ENCODE peak calls at places on chromosomes 12 and 14, in seven cellular contexts. T is cardiac muscle cell, X is body of pancreas, E is pancreas, Q is fibroblast of pulmonary artery, D is GM12865, H is astrocyte of the spinal cord. P is an unnamed sample.

GRCh38 chr14:104091061-104091926 is 5.8 kb downstream of the ASPG start:
- DNase-seq in T (no peak), X (no peak), E (no peak), Q (no peak), D (no peak), H (no peak), P (no peak)

GRCh38 chr14:74671789-74672188 is 41.1 kb downstream of the AREL1 start:
- DNase-seq in T (no peak), X (no peak), E (no peak), Q (peak; percentile 81), D (no peak), H (peak; percentile 82), P (peak; percentile 82)

GRCh38 chr14:32350020-32350419 is 20.9 kb downstream of the AKAP6 start:
- DNase-seq in T (no peak), X (no peak), E (no peak), Q (no peak), D (peak; percentile 49), H (no peak), P (no peak)

GRCh38 chr14:49641697-49642129 is 6.7 kb upstream of the DNAAF2 start:
- DNase-seq in T (no peak), X (peak; percentile 83), E (no peak), Q (no peak), D (peak; percentile 26), H (peak; percentile 36), P (peak; percentile 69)

GRCh38 chr12:58341791-58342190 is 400.4 kb downstream of the ATP23 start:
- DNase-seq in T (no peak), X (no peak), E (no peak), Q (peak; percentile 73), D (no peak), H (peak; percentile 54), P (peak; percentile 83)

GRCh38 chr14:61564623-61565091 is 130.7 kb upstream of the HIF1A start:
- DNase-seq in T (no peak), X (no peak), E (no peak), Q (peak; percentile 92), D (no peak), H (peak; percentile 96), P (peak; percentile 93)

GRCh38 chr12:94203796-94204195 is 55.4 kb downstream of the PLXNC1 start:
- DNase-seq in T (no peak), X (no peak), E (no peak), Q (no peak), D (no peak), H (no peak), P (peak; percentile 66)

GRCh38 chr14:95240859-95241813 is 78.6 kb downstream of the CLMN start:
- DNase-seq in T (no peak), X (no peak), E (no peak), Q (no peak), D (no peak), H (no peak), P (no peak)

GRCh38 chr12:89379839-89380467 is 27.7 kb upstream of the DUSP6 start:
- DNase-seq in T (no peak), X (no peak), E (no peak), Q (no peak), D (no peak), H (no peak), P (no peak)

GRCh38 chr12:132075026-132075713 is 68.9 kb downstream of the DDX51 start:
- DNase-seq in T (no peak), X (no peak), E (no peak), Q (no peak), D (no peak), H (no peak), P (peak; percentile 20)

GRCh38 chr12:91043408-91043807 is 14.4 kb downstream of the KERA start:
- DNase-seq in T (peak; percentile 12), X (no peak), E (no peak), Q (no peak), D (no peak), H (no peak), P (no peak)

GRCh38 chr12:2248901-2249381 is 196.2 kb downstream of the CACNA1C start:
- DNase-seq in T (no peak), X (no peak), E (no peak), Q (no peak), D (peak; percentile 93), H (no peak), P (no peak)

GRCh38 chr14:64112859-64113258 is 181.3 kb downstream of the ESR2 start:
- DNase-seq in T (no peak), X (peak; percentile 74), E (peak; percentile 60), Q (no peak), D (no peak), H (no peak), P (peak; percentile 36)

GRCh38 chr14:102523200-102524025 is 13.8 kb upstream of the ANKRD9 start:
- DNase-seq in T (no peak), X (no peak), E (no peak), Q (no peak), D (no peak), H (no peak), P (no peak)

GRCh38 chr14:76695263-76695920 is 65.9 kb upstream of the VASH1 start:
- DNase-seq in T (no peak), X (no peak), E (no peak), Q (no peak), D (no peak), H (no peak), P (no peak)

GRCh38 chr12:457676-458075 is 2.1 kb upstream of the B4GALNT3 start:
- DNase-seq in T (no peak), X (no peak), E (no peak), Q (no peak), D (peak; percentile 26), H (no peak), P (no peak)

GRCh38 chr14:51472881-51473280 is 178.8 kb upstream of the FRMD6 start:
- DNase-seq in T (no peak), X (peak; percentile 13), E (no peak), Q (no peak), D (no peak), H (no peak), P (no peak)

GRCh38 chr12:31370645-31371620 is 45.0 kb upstream of the SINHCAF start:
- DNase-seq in T (peak; percentile 53), X (no peak), E (no peak), Q (peak; percentile 31), D (no peak), H (no peak), P (peak; percentile 56)
- H3K4me3 ChIP-seq in T (no peak overlapping the region), X (no peak overlapping the region), E (no peak overlapping the region), Q (no peak overlapping the region), D (no peak overlapping the region), H (no peak overlapping the region), P (no peak overlapping the region)

DNA sequence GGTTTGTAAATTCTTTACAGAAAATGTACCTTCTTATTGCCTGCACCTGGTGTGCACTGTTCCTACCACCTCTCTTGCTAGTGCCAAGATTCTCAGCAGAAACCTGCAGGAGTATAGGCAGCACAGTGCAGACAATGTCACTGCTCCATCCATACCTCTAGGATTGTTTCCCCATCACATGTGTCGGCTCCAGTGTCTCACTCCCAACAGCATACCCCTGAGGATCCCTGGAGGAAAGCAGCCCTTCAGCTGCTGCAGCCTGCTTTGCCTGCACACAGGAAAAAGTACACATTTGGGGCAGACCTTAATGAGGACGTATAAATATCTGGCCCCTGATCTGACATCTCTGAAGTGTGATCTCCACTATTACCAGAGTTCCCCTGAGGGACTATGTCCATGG is 235.5 kb downstream of the MDGA2 start:
- DNase-seq in T (no peak), X (no peak), E (no peak), Q (no peak), D (no peak), H (no peak), P (no peak)
- TF ChIP-seq CTCF in T (no peak), X (no peak), E (no peak), Q (no peak), D (no peak), H (no peak), P (no peak)

GRCh38 chr12:117313906-117314305 is 47.5 kb downstream of the NOS1 start:
- DNase-seq in T (no peak), X (no peak), E (no peak), Q (no peak), D (no peak), H (no peak), P (no peak)

GRCh38 chr12:117316336-117316735 is 45.1 kb downstream of the NOS1 start:
- DNase-seq in T (no peak), X (no peak), E (no peak), Q (no peak), D (no peak), H (no peak), P (no peak)

GRCh38 chr12:117318591-117318990 is 42.8 kb downstream of the NOS1 start:
- DNase-seq in T (no peak), X (no peak), E (no peak), Q (no peak), D (no peak), H (no peak), P (no peak)

GRCh38 chr12:117309276-117309885 is 52.0 kb downstream of the NOS1 start:
- DNase-seq in T (no peak), X (no peak), E (no peak), Q (no peak), D (no peak), H (no peak), P (no peak)

GRCh38 chr12:117312770-117313169 is 48.7 kb downstream of the NOS1 start:
- DNase-seq in T (no peak), X (no peak), E (no peak), Q (no peak), D (no peak), H (no peak), P (no peak)
- H3K4me3 ChIP-seq in T (no peak overlapping the region), X (no peak overlapping the region), E (no peak overlapping the region), Q (no peak overlapping the region), D (no peak overlapping the region), H (no peak overlapping the region), P (no peak overlapping the region)

DNA sequence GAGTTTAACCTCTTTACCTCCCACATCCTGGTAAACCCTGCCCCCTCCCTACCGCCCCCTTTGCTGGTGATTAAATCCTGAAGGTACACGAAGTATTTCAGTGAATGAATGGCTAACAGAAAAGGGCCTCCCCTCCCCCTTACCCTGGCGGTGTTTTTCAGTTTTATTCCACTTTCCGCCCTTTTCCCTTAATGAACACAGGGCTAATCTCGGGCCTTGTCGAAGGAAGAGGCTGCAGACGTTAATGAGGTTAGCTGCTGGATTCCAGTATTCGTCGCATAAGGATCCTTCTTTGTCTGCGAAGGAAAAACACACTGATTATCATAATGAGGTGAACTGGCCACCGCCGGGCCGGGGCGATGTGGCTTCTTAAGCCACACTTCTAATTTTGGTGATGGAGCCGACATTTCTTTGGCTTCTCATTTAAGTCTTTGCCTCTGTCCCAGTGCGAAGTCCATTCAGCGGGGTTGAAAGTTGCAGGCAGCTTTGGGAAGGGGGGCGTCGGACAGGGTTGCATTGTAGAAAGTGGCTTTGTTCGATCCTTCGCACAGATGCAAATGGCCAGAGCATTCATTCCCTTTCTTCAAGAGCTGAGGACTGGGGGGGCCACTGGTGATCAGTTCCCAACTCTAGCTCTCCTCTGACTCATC is 6.5 kb downstream of the MEG3 start:
- DNase-seq in T (no peak), X (no peak), E (no peak), Q (no peak), D (no peak), H (no peak), P (no peak)
- TF ChIP-seq CTCF in T (no peak), X (no peak), E (no peak), Q (no peak), D (no peak), H (no peak), P (no peak)

P was measured in choroid plexus epithelial cell.